ENCODE peak calls at places on chromosomes 12 and 14, in five cellular contexts. O, G, C, Y and Z are unnamed samples.

GRCh38 chr12:113259499-113259953 is 38.3 kb downstream of the TPCN1 start:
- DNase-seq in Y (peak; percentile 91), O (peak; percentile 75), C (peak; percentile 44), G (no peak), Z (peak; percentile 63)

GRCh38 chr12:75859868-75860267 is 171.7 kb downstream of the PHLDA1 start:
- DNase-seq in Y (no peak), C (no peak), O (no peak), G (no peak), Z (no peak)

GRCh38 chr12:54935235-54935951 is 49.2 kb downstream of the TESPA1 start:
- DNase-seq in C (no peak), O (no peak), G (peak; percentile 96), Y (no peak), Z (no peak)

GRCh38 chr14:41986726-41987125 is 380.1 kb downstream of the LRFN5 start:
- DNase-seq in C (no peak), Y (no peak), G (peak; percentile 41), O (no peak), Z (no peak)

GRCh38 chr12:65511134-65511912 is 232.8 kb downstream of the MSRB3 start:
- DNase-seq in O (peak; percentile 69), Y (peak; percentile 53), G (no peak), C (no peak), Z (no peak)

GRCh38 chr12:100793182-100793581 is 1.4 kb upstream of the ANO4 start:
- DNase-seq in C (no peak), O (no peak), G (peak; percentile 70), Y (no peak), Z (no peak)

GRCh38 chr12:33575346-33575745 is 135.7 kb upstream of the SYT10 start:
- DNase-seq in Y (no peak), C (no peak), O (no peak), G (no peak), Z (no peak)

GRCh38 chr12:121079736-121080272 is 40.8 kb upstream of the OASL start:
- DNase-seq in G (no peak), C (no peak), O (no peak), Y (no peak), Z (no peak)

GRCh38 chr14:102686176-102686801 is 91.0 kb upstream of the TRAF3 start:
- DNase-seq in Y (no peak), G (no peak), O (no peak), C (no peak), Z (no peak)

GRCh38 chr12:58529114-58529665 is 391.1 kb downstream of the LRIG3 start:
- DNase-seq in O (no peak), G (peak; percentile 84), C (no peak), Y (no peak), Z (no peak)

GRCh38 chr12:57893460-57894353 is 47.2 kb upstream of the CTDSP2 start:
- DNase-seq in G (peak; percentile 81), C (peak; percentile 89), Y (peak; percentile 93), O (peak; percentile 93), Z (peak; percentile 88)

GRCh38 chr12:132874175-132874574 is 13.2 kb downstream of the CHFR start:
- DNase-seq in O (no peak), Y (no peak), G (no peak), C (no peak), Z (no peak)

GRCh38 chr12:17928708-17929366 is 161.2 kb downstream of the RERGL start:
- DNase-seq in G (peak; percentile 78), Y (no peak), O (no peak), C (no peak), Z (no peak)

GRCh38 chr14:63045234-63045611 is at the start of gene KCNH5:
- DNase-seq in G (peak; percentile 39), O (no peak), Y (peak; percentile 16), C (no peak), Z (peak; percentile 46)

GRCh38 chr12:100656806-100657205 is 83.3 kb downstream of the GAS2L3 start:
- DNase-seq in O (no peak), C (no peak), G (no peak), Y (no peak), Z (no peak)

GRCh38 chr12:12081836-12082497 is 11.2 kb downstream of the BCL2L14 start:
- DNase-seq in C (no peak), Y (no peak), G (no peak), O (no peak), Z (no peak)

GRCh38 chr14:69648480-69649414 is 37.4 kb downstream of the SUSD6 start:
- DNase-seq in G (peak; percentile 75), C (no peak), Y (no peak), O (no peak), Z (no peak)

GRCh38 chr14:23306412-23307145 is at the start of gene BCL2L2:
- DNase-seq in G (peak; percentile 78), C (peak; percentile 92), Y (peak; percentile 95), O (peak; percentile 92), Z (peak; percentile 94)

GRCh38 chr12:122489038-122489437 is 11.7 kb downstream of the ZCCHC8 start:
- DNase-seq in Y (no peak), G (no peak), C (no peak), O (no peak), Z (no peak)

GRCh38 chr14:75461303-75461702 is 33.5 kb downstream of the JDP2 start:
- DNase-seq in O (no peak), C (no peak), Y (no peak), G (no peak), Z (no peak)
- H3K4me1 ChIP-seq in O (no peaks in the 10 kb centered on the region), C (peaks cover 70% of the 10 kb centered on the region), Y (peaks cover 76% of the 10 kb centered on the region), G (no peaks in the 10 kb centered on the region), Z (peaks cover 31% of the 10 kb centered on the region)

GRCh38 chr12:27345376-27345775 is 12.7 kb downstream of the BMAL2 start:
- DNase-seq in C (no peak), G (no peak), Y (no peak), O (no peak), Z (no peak)
- H3K4me1 ChIP-seq in C (no peaks in the 10 kb centered on the region), G (peaks cover 35% of the 10 kb centered on the region), Y (no peaks in the 10 kb centered on the region), O (no peaks in the 10 kb centered on the region), Z (no peaks in the 10 kb centered on the region)

DNA sequence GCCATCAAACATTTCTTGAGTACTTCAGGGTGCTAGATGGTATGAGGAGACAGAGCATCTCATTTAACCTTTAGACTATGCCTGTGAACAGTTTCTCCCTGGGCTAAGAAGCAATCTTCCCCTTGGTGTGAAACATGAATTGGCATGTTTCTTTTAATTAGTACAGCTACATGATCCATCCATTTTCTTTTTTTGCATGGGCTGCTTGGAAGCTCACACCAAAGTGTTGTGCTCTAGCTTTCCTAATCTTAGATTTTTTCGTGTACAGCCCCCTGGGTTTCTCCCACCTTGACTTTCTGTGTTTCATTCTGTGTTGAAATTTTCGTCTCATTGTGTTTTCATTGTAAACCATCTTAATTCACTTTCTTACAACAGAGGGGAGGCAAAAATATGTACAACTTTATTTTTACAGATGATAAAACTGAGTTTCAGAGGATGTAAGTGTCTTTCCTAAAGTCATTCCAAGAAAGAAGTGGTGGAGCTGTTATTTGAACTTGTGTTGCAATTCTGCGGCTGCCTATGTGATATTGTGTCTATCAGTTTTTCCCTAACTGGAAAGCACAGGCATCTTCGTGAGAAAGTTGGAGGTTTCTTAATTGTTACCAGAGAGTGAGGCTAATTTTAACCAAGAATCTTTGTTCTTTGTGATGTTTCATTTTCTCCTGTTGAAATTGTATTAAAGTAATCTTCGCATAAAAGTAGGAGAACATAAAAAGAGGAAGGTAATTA is 64.5 kb downstream of the DAAM1 start:
- DNase-seq in Y (no peak), C (no peak), G (no peak), O (no peak), Z (no peak)
- H3K4me1 ChIP-seq in Y (peaks cover 98% of the 10 kb centered on the region), C (peaks cover 75% of the 10 kb centered on the region), G (peaks cover 26% of the 10 kb centered on the region), O (peaks cover 6% of the 10 kb centered on the region), Z (peaks cover 57% of the 10 kb centered on the region)

GRCh38 chr12:108722463-108722862 is 8.9 kb downstream of the CORO1C start:
- DNase-seq in O (no peak), Y (no peak), C (no peak), G (no peak), Z (no peak)
- H3K4me1 ChIP-seq in O (no peaks in the 10 kb centered on the region), Y (peaks cover 94% of the 10 kb centered on the region), C (peaks cover 83% of the 10 kb centered on the region), G (peaks cover 57% of the 10 kb centered on the region), Z (peaks cover 86% of the 10 kb centered on the region)

GRCh38 chr14:51442513-51443175 is 202.6 kb downstream of the TMX1 start:
- DNase-seq in O (no peak), G (peak; percentile 98), Y (no peak), C (no peak), Z (no peak)

GRCh38 chr14:51439896-51440295 is 199.8 kb downstream of the TMX1 start:
- DNase-seq in G (no peak), O (no peak), Y (no peak), C (no peak), Z (no peak)

GRCh38 chr14:51443195-51444018 is 203.4 kb downstream of the TMX1 start:
- DNase-seq in G (peak; percentile 47), Y (no peak), O (no peak), C (no peak), Z (no peak)

GRCh38 chr14:51444381-51445000 is 204.4 kb downstream of the TMX1 start:
- DNase-seq in G (peak; percentile 80), C (no peak), O (no peak), Y (no peak), Z (no peak)

DNA sequence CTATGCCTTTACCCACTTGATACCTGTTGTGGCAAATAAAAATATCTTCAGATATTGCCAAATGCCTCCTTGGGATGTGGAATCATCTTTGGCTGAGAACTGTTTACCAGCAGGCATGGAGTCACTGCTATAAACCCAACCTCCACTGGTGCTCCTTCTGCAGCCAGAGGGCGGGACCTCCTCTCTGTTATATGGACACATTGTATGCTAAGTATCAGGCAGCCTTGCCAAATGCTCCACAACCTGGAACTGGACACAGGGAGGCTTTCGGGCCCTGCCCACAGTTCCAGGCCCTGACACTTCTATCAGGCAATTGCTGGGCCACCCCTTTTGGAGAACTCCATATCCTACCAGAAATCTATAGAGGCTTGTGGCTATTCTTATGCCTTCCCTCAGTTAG is 201.0 kb downstream of the TMX1 start:
- DNase-seq in Y (no peak), G (no peak), O (no peak), C (no peak), Z (no peak)
- H3K4me1 ChIP-seq in Y (peaks cover 7% of the 10 kb centered on the region), G (peaks cover 41% of the 10 kb centered on the region), O (no peaks in the 10 kb centered on the region), C (peaks cover 16% of the 10 kb centered on the region), Z (no peaks in the 10 kb centered on the region)

GRCh38 chr12:95003213-95003920 is at the start of gene NDUFA12:
- DNase-seq in G (peak; percentile 92), C (peak; percentile 96), Y (peak; percentile 96), O (peak; percentile 90), Z (peak; percentile 97)
- H3K4me1 ChIP-seq in G (peaks cover 6% of the 10 kb centered on the region), C (peaks cover 53% of the 10 kb centered on the region), Y (peaks cover 59% of the 10 kb centered on the region), O (no peaks in the 10 kb centered on the region), Z (peaks cover 41% of the 10 kb centered on the region)